ENCODE peak calls at places on chromosomes 13 and 19, in eight cellular contexts. Q is AG04450, F is suprapubic skin, H is transverse colon, T is astrocyte of the spinal cord, I is AG04449, Y is GM12865, N is thoracic aorta. Z is an unnamed sample.

GRCh38 chr13:25018729-25019115 is 77.2 kb upstream of the PABPC3 start:
- DNase-seq in Q (no peak), F (no peak), H (peak), T (no peak), I (no peak), Y (no peak), N (no peak), Z (no peak)

GRCh38 chr13:111217661-111218060 is 102.6 kb downstream of the ARHGEF7 start:
- DNase-seq in Q (no peak), F (no peak), H (no peak), T (no peak), I (no peak), Y (no peak), N (no peak), Z (no peak)

GRCh38 chr19:42254850-42255765 is at the start of gene ERF:
- DNase-seq in Q (peak), F (peak), H (peak), T (peak), I (no peak), Y (peak), N (peak), Z (no peak)

GRCh38 chr19:54648129-54648528 is 14.7 kb upstream of the LILRB4 start:
- DNase-seq in Q (no peak), F (no peak), H (no peak), T (no peak), I (no peak), Y (peak), N (no peak), Z (no peak)

GRCh38 chr13:107421951-107422350 is 793.4 kb downstream of the LIG4 start:
- DNase-seq in Q (no peak), F (no peak), H (no peak), T (peak), I (no peak), Y (no peak), N (no peak), Z (no peak)

GRCh38 chr19:29687897-29688728 is 22.9 kb downstream of the PLEKHF1 start:
- DNase-seq in Q (no peak), F (no peak), H (no peak), T (peak), I (no peak), Y (no peak), N (no peak), Z (no peak)

GRCh38 chr13:105998233-105998550 is 537.3 kb downstream of the EFNB2 start:
- DNase-seq in Q (no peak), F (no peak), H (no peak), T (no peak), I (no peak), Y (no peak), N (no peak), Z (no peak)

GRCh38 chr19:17338440-17339078 is 1.2 kb downstream of the GTPBP3 start:
- DNase-seq in Q (no peak), F (peak), H (no peak), T (no peak), I (no peak), Y (no peak), N (no peak), Z (no peak)

GRCh38 chr19:46288896-46289588 is 7.8 kb upstream of the HIF3A start:
- DNase-seq in Q (peak), F (no peak), H (no peak), T (peak), I (no peak), Y (no peak), N (no peak), Z (no peak)

GRCh38 chr13:80224468-80224867 is 116.5 kb downstream of the SPRY2 start:
- DNase-seq in Q (no peak), F (no peak), H (no peak), T (no peak), I (no peak), Y (no peak), N (no peak), Z (no peak)

GRCh38 chr13:101397742-101398141 is 18.6 kb downstream of the NALCN start:
- DNase-seq in Q (peak), F (no peak), H (no peak), T (peak), I (no peak), Y (no peak), N (no peak), Z (no peak)

GRCh38 chr19:53308339-53308811 is 25.2 kb upstream of the ZNF845 start:
- DNase-seq in Q (no peak), F (no peak), H (no peak), T (no peak), I (no peak), Y (no peak), N (no peak), Z (no peak)

GRCh38 chr13:22848539-22849052 is 332.2 kb upstream of the SGCG start:
- DNase-seq in Q (no peak), F (no peak), H (no peak), T (no peak), I (no peak), Y (no peak), N (no peak), Z (no peak)

GRCh38 chr19:5240011-5240410 is 100.6 kb downstream of the PTPRS start:
- DNase-seq in Q (no peak), F (no peak), H (no peak), T (no peak), I (no peak), Y (no peak), N (no peak), Z (no peak)

GRCh38 chr13:46553886-46554855 is 1.2 kb downstream of the LRCH1 start:
- DNase-seq in Q (no peak), F (peak), H (peak), T (peak), I (no peak), Y (peak), N (peak), Z (no peak)

GRCh38 chr13:72062566-72062965 is 195.6 kb upstream of the DACH1 start:
- DNase-seq in Q (no peak), F (no peak), H (peak), T (no peak), I (no peak), Y (peak), N (no peak), Z (no peak)

GRCh38 chr13:23966691-23967615 is 69.7 kb upstream of the C1QTNF9B start:
- DNase-seq in Q (no peak), F (no peak), H (no peak), T (no peak), I (no peak), Y (peak), N (no peak), Z (peak)

GRCh38 chr19:41883463-41883820 is 458 bp downstream of the ARHGEF1 start:
- DNase-seq in Q (no peak), F (no peak), H (no peak), T (no peak), I (no peak), Y (no peak), N (no peak), Z (no peak)

GRCh38 chr19:2478324-2478755 is 2.4 kb downstream of the GADD45B start:
- DNase-seq in Q (no peak), F (peak), H (peak), T (peak), I (no peak), Y (peak), N (peak), Z (peak)

GRCh38 chr19:2478756-2479555 is 3.0 kb downstream of the GADD45B start:
- DNase-seq in Q (no peak), F (peak), H (peak), T (peak), I (no peak), Y (peak), N (peak), Z (no peak)

GRCh38 chr19:2477732-2478191 is 1.8 kb downstream of the GADD45B start:
- DNase-seq in Q (no peak), F (no peak), H (peak), T (peak), I (no peak), Y (peak), N (no peak), Z (no peak)

GRCh38 chr19:2481466-2481865 is 5.5 kb downstream of the GADD45B start:
- DNase-seq in Q (no peak), F (no peak), H (no peak), T (no peak), I (no peak), Y (no peak), N (no peak), Z (no peak)

GRCh38 chr19:2479556-2480194 is 3.7 kb downstream of the GADD45B start:
- DNase-seq in Q (no peak), F (no peak), H (no peak), T (no peak), I (no peak), Y (no peak), N (no peak), Z (no peak)
- TF ChIP-seq CTCF in Q (no peak), F (no peak), H (no peak), T (peak), I (peak), Y (peak), N (no peak), Z (no peak)

GRCh38 chr19:40191836-40192646 is 815 bp downstream of the MAP3K10 start:
- DNase-seq in Q (no peak), F (peak), H (peak), T (peak), I (no peak), Y (peak), N (no peak), Z (no peak)

GRCh38 chr19:40190891-40191835 is at the start of gene MAP3K10:
- DNase-seq in Q (no peak), F (peak), H (peak), T (peak), I (no peak), Y (peak), N (peak), Z (no peak)

GRCh38 chr19:40193587-40193849 is 2.3 kb downstream of the MAP3K10 start:
- DNase-seq in Q (no peak), F (no peak), H (no peak), T (no peak), I (peak), Y (no peak), N (no peak), Z (no peak)

GRCh38 chr19:40198272-40198990 is 7.2 kb downstream of the MAP3K10 start:
- DNase-seq in Q (no peak), F (no peak), H (no peak), T (no peak), I (no peak), Y (no peak), N (no peak), Z (no peak)

DNA sequence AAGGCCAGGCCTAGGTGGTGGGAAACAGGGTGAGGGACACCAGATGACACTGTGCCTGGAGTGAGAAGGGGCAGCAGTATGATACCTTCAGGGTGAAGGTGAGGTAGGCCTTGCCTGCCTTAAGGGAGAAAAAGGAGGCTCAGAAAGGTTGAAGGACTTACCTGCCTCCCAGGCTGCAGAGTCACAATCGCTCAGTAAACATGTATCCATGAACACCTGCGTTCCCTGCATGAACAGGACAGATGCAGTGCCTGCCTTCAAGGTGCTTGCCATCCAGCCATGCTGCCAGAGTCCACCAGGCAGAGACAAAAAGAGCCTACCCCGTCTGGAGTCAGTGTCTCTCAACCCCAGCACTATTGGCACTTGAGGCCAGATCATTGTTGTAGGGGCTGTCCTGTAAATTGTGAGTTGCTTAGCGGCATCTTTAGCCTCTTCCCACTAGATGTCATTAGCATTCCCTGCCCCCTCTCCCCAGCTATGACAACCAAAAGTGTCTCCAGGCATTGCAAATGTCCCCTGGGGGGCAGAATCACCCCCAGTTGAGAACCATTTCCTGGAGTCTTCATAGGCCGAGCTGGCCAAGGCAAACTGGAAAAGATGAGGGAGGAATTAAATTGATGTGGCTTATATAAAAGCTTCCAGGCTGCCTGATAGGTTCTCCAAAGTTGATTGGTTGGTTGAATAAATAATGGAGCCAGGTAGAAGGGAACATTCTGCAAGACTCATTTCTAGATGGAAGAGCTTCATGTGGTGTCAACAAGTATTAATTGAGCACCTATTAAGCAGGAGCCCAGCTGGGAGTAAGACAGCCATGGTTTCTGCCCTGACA is 1.7 kb downstream of the MAP3K10 start:
- DNase-seq in Q (no peak), F (no peak), H (no peak), T (no peak), I (no peak), Y (no peak), N (no peak), Z (no peak)
- H3K4me3 ChIP-seq in Q (peak), F (peak), H (no peak), T (no peak), I (peak), Y (no peak), N (peak), Z (no peak)

GRCh38 chr13:29815336-29815735 is 35.1 kb downstream of the UBL3 start:
- DNase-seq in Q (no peak), F (no peak), H (no peak), T (no peak), I (no peak), Y (no peak), N (no peak), Z (no peak)

GRCh38 chr13:29819157-29819556 is 31.3 kb downstream of the UBL3 start:
- DNase-seq in Q (no peak), F (no peak), H (no peak), T (no peak), I (no peak), Y (peak), N (no peak), Z (no peak)

GRCh38 chr13:29816715-29817114 is 33.7 kb downstream of the UBL3 start:
- DNase-seq in Q (no peak), F (no peak), H (no peak), T (no peak), I (no peak), Y (no peak), N (no peak), Z (no peak)

GRCh38 chr13:29817604-29818378 is 32.6 kb downstream of the UBL3 start:
- DNase-seq in Q (no peak), F (no peak), H (no peak), T (no peak), I (no peak), Y (peak), N (no peak), Z (no peak)
- TF ChIP-seq CTCF in Q (no peak), F (no peak), H (no peak), T (no peak), I (no peak), Y (no peak), N (no peak), Z (no peak)

GRCh38 chr13:41467546-41467945 is 10.2 kb downstream of the RGCC start:
- DNase-seq in Q (no peak), F (no peak), H (no peak), T (no peak), I (no peak), Y (no peak), N (no peak), Z (no peak)
- H3K4me3 ChIP-seq in Q (no peak), F (no peak), H (no peak), T (no peak), I (no peak), Y (no peak), N (peak), Z (no peak)

GRCh38 chr19:33333151-33333550 is 30.8 kb upstream of the CEBPA start:
- DNase-seq in Q (no peak), F (no peak), H (no peak), T (no peak), I (no peak), Y (no peak), N (no peak), Z (no peak)

GRCh38 chr19:33334271-33334670 is 31.9 kb upstream of the CEBPA start:
- DNase-seq in Q (no peak), F (no peak), H (no peak), T (no peak), I (no peak), Y (no peak), N (no peak), Z (no peak)

GRCh38 chr19:33332248-33332647 is 29.9 kb upstream of the CEBPA start:
- DNase-seq in Q (no peak), F (no peak), H (no peak), T (no peak), I (no peak), Y (no peak), N (no peak), Z (no peak)

GRCh38 chr19:33335446-33335845 is 33.1 kb upstream of the CEBPA start:
- DNase-seq in Q (no peak), F (no peak), H (no peak), T (no peak), I (no peak), Y (no peak), N (no peak), Z (no peak)

DNA sequence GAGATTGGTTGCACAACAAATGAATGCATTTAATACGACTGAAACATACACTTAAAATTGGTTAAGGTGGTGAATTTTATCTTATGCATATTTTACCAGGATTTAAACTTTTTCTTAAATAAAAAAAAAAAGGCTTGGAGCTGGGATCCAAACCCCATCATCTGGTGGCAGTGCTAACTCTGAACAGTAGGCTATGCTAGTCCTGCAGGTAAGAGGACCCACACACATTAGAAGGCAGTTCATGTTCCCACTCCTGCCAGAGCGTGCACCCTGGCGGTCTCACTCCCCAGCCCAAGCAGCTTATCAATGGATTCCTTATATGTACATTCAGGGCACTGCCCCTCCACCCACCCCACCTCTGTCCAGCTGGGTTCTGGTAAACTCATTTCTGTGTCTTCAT is 31.3 kb upstream of the CEBPA start:
- DNase-seq in Q (no peak), F (no peak), H (no peak), T (no peak), I (no peak), Y (no peak), N (no peak), Z (no peak)
- TF ChIP-seq CTCF in Q (no peak), F (no peak), H (no peak), T (no peak), I (no peak), Y (no peak), N (no peak), Z (no peak)

GRCh38 chr19:590396-590745 is 690 bp downstream of the HCN2 start:
- DNase-seq in Q (no peak), F (no peak), H (no peak), T (peak), I (no peak), Y (no peak), N (no peak), Z (no peak)

GRCh38 chr19:589693-590395 is at the start of gene HCN2:
- DNase-seq in Q (no peak), F (no peak), H (no peak), T (no peak), I (no peak), Y (no peak), N (no peak), Z (no peak)

GRCh38 chr19:591099-591958 is 1.6 kb downstream of the HCN2 start:
- DNase-seq in Q (no peak), F (no peak), H (no peak), T (no peak), I (no peak), Y (no peak), N (no peak), Z (no peak)

GRCh38 chr19:592101-592500 is 2.4 kb downstream of the HCN2 start:
- DNase-seq in Q (no peak), F (no peak), H (no peak), T (no peak), I (no peak), Y (no peak), N (no peak), Z (no peak)

GRCh38 chr19:590750-591098 is 1.0 kb downstream of the HCN2 start:
- DNase-seq in Q (no peak), F (no peak), H (no peak), T (no peak), I (no peak), Y (no peak), N (no peak), Z (no peak)
- H3K4me3 ChIP-seq in Q (no peak), F (peak), H (peak), T (peak), I (no peak), Y (no peak), N (peak), Z (no peak)

GRCh38 chr19:57802269-57802668 is 12.4 kb downstream of the ZNF552 start:
- DNase-seq in Q (no peak), F (no peak), H (no peak), T (no peak), I (no peak), Y (peak), N (no peak), Z (no peak)
- TF ChIP-seq CTCF in Q (no peak), F (no peak), H (no peak), T (no peak), I (no peak), Y (no peak), N (no peak), Z (no peak)

GRCh38 chr19:50702158-50702869 is 17.3 kb downstream of the SHANK1 start:
- DNase-seq in Q (no peak), F (no peak), H (no peak), T (no peak), I (no peak), Y (no peak), N (no peak), Z (no peak)
- H3K4me3 ChIP-seq in Q (no peak), F (no peak), H (no peak), T (no peak), I (no peak), Y (no peak), N (no peak), Z (no peak)

DNA sequence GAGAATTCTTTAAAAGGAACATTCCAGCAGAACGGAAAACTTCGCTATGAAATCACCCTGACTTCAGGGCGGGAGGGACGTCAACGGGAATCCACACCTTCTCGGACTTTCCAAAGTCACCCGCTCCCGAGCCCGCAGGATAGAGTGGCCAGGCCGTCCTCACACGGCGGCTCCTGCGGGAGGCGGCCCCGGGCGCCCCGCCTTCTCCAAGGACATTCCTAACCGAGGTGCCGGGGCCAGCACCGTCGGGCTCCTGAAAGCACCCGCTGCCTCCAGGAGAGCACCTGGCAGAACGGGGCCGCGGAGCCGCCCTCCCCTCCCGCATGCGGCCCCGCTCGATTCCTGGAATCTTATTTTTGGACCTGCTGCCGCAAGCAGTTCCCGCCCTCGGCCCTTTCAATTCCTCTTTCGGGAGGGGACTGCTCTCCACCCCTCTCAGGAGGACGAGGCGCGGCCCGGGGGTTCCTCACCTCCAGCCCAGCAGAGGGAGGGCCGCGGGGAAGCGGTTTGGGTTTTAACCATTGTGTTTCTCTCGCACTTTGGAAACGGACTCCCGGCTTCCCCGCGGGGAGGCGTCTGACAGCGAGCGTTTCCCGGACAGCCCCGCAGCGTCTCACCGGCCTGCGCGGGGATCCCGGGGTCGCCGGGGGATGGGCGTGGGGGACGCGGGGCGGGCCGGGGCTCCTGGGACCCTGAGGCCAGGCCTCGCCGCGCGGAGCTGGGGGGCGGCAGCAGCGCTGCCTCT is 938 bp downstream of the GAS6 start:
- DNase-seq in Q (no peak), F (peak), H (peak), T (peak), I (no peak), Y (peak), N (no peak), Z (no peak)
- TF ChIP-seq CTCF in Q (no peak), F (peak), H (no peak), T (no peak), I (peak), Y (no peak), N (no peak), Z (no peak)

Z was measured in LNCaP clone FGC.